ENCODE peak calls at places on chromosome 1, in eight cellular contexts. F, X, S, K, P, M, G and I are unnamed samples.

GRCh38 chr1:153932071-153932592 is 9.4 kb upstream of the GATAD2B start:
- DNase-seq in F (peak; percentile 0), X (no peak), S (no peak), K (no peak), P (no peak), M (no peak), G (no peak), I (no peak)

GRCh38 chr1:168360151-168360550 is 79.5 kb downstream of the TBX19 start:
- DNase-seq in F (no peak), X (no peak), S (no peak), K (no peak), P (no peak), M (no peak), G (no peak), I (peak; percentile 29)

GRCh38 chr1:62029704-62030103 is 164.9 kb upstream of the L1TD1 start:
- DNase-seq in F (no peak), X (no peak), S (no peak), K (no peak), P (no peak), M (no peak), G (peak; percentile 50), I (no peak)

GRCh38 chr1:109625601-109626560 is 6.2 kb downstream of the AMPD2 start:
- DNase-seq in F (no peak), X (peak; percentile 5), S (no peak), K (no peak), P (peak; percentile 27), M (no peak), G (no peak), I (no peak)

GRCh38 chr1:57138432-57139078 is 172.7 kb upstream of the C8B start:
- DNase-seq in F (no peak), X (no peak), S (no peak), K (no peak), P (no peak), M (no peak), G (no peak), I (no peak)

GRCh38 chr1:170592591-170593111 is 60.7 kb downstream of the GORAB start:
- DNase-seq in F (no peak), X (no peak), S (no peak), K (no peak), P (no peak), M (no peak), G (no peak), I (no peak)

GRCh38 chr1:13730751-13731482 is 30.9 kb downstream of the PRDM2 start:
- DNase-seq in F (no peak), X (peak; percentile 28), S (peak; percentile 42), K (no peak), P (no peak), M (peak; percentile 80), G (no peak), I (peak; percentile 53)

GRCh38 chr1:246428542-246429308 is 78.4 kb downstream of the SMYD3 start:
- DNase-seq in F (no peak), X (no peak), S (no peak), K (peak; percentile 85), P (no peak), M (no peak), G (no peak), I (peak; percentile 60)

GRCh38 chr1:59132353-59132752 is 164.5 kb upstream of the FGGY start:
- DNase-seq in F (no peak), X (no peak), S (no peak), K (no peak), P (no peak), M (no peak), G (no peak), I (no peak)

GRCh38 chr1:185789846-185790735 is 55.9 kb downstream of the HMCN1 start:
- DNase-seq in F (no peak), X (no peak), S (no peak), K (peak; percentile 12), P (no peak), M (no peak), G (no peak), I (no peak)

GRCh38 chr1:201042663-201043461 is 19.3 kb upstream of the KIF21B start:
- DNase-seq in F (peak; percentile 47), X (peak; percentile 70), S (peak; percentile 70), K (peak; percentile 92), P (peak; percentile 51), M (peak; percentile 41), G (peak; percentile 29), I (peak; percentile 74)

GRCh38 chr1:159675046-159675445 is 39.3 kb downstream of the CRP start:
- DNase-seq in F (no peak), X (no peak), S (no peak), K (no peak), P (no peak), M (no peak), G (no peak), I (no peak)

GRCh38 chr1:112522621-112523020 is 13.9 kb downstream of the WNT2B start:
- DNase-seq in F (no peak), X (no peak), S (no peak), K (peak; percentile 42), P (peak; percentile 66), M (no peak), G (no peak), I (no peak)

GRCh38 chr1:154459044-154459443 is 43.0 kb upstream of the TDRD10 start:
- DNase-seq in F (no peak), X (no peak), S (no peak), K (no peak), P (no peak), M (no peak), G (no peak), I (no peak)

GRCh38 chr1:181659348-181659957 is 176.1 kb downstream of the CACNA1E start:
- DNase-seq in F (no peak), X (no peak), S (no peak), K (no peak), P (no peak), M (no peak), G (peak; percentile 61), I (no peak)

GRCh38 chr1:58465825-58466617 is 80.5 kb downstream of the OMA1 start:
- DNase-seq in F (no peak), X (no peak), S (no peak), K (no peak), P (no peak), M (no peak), G (no peak), I (no peak)

DNA sequence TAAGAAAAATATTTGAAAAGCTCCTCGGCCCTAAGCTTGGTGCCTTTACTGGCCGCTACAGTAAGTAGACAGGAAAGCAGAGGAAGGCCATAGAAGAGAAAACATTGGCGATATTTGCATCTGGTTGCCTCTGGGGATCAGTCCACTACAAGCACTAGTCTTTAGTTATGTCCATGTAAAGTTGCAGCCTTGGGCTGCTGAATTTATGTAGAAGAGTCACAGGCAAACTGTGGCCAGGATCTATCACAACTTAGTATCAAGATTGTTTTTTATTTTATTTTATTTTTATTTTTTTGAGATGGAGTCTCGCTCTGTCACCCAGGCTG is 228.7 kb upstream of the CAMK1G start:
- DNase-seq in F (no peak), X (no peak), S (no peak), K (no peak), P (no peak), M (no peak), G (no peak), I (no peak)
- H3K4me1 ChIP-seq in F (no peaks in the 10 kb centered on the region), X (peaks cover 5% of the 10 kb centered on the region), S (no peaks in the 10 kb centered on the region), K (peaks cover 36% of the 10 kb centered on the region), P (peaks cover 31% of the 10 kb centered on the region), M (no peaks in the 10 kb centered on the region), G (no peaks in the 10 kb centered on the region), I (no peaks in the 10 kb centered on the region)

DNA sequence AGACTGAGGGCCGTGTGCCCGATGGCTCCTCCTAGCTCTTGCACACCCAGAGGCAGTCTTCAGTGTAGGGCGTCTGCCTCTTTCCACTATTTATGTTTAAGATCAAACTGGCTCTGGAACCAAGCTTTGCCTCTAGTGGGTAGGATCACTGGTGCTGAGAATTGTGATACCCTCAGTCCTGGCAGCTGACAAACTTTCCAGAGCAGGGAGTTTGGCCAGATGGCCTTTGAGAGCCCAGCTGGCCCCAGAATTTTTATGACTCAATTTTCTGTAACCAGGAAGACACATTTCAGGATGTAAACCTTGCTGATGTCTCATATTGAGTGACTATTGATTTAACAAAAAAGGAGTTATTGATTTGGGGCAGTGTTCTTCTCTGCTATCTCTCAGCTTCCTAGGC is 6.7 kb downstream of the COQ8A start:
- DNase-seq in F (no peak), X (no peak), S (no peak), K (peak; percentile 18), P (no peak), M (no peak), G (no peak), I (peak; percentile 18)
- H3K27ac ChIP-seq in F (no peak overlapping the region), X (no peak overlapping the region), S (no peak overlapping the region), K (no peak overlapping the region), P (no peak overlapping the region), M (no peak overlapping the region), G (peak overlapping the region; percentile 94), I (peak overlapping the region; percentile 85)

GRCh38 chr1:156090822-156091188 is 8.5 kb upstream of the MEX3A start:
- DNase-seq in F (peak; percentile 85), X (peak; percentile 85), S (peak; percentile 74), K (peak; percentile 97), P (peak; percentile 81), M (peak; percentile 73), G (peak; percentile 74), I (peak; percentile 88)

GRCh38 chr1:156090138-156090821 is 8.0 kb upstream of the MEX3A start:
- DNase-seq in F (no peak), X (no peak), S (peak; percentile 41), K (no peak), P (no peak), M (no peak), G (no peak), I (no peak)

GRCh38 chr1:156086256-156086662 is 4.0 kb upstream of the MEX3A start:
- DNase-seq in F (no peak), X (no peak), S (no peak), K (peak; percentile 60), P (peak; percentile 61), M (no peak), G (peak; percentile 99), I (no peak)

GRCh38 chr1:156091610-156092009 is 9.3 kb upstream of the MEX3A start:
- DNase-seq in F (no peak), X (no peak), S (no peak), K (no peak), P (no peak), M (no peak), G (no peak), I (no peak)

GRCh38 chr1:156089704-156090103 is 7.4 kb upstream of the MEX3A start:
- DNase-seq in F (no peak), X (no peak), S (no peak), K (no peak), P (no peak), M (no peak), G (no peak), I (no peak)
- H3K9me3 ChIP-seq in F (no peaks in the 10 kb centered on the region), X (no peaks in the 10 kb centered on the region), S (no peaks in the 10 kb centered on the region), K (no peaks in the 10 kb centered on the region), P (no peaks in the 10 kb centered on the region), M (no peaks in the 10 kb centered on the region), G (no peaks in the 10 kb centered on the region), I (no peaks in the 10 kb centered on the region)

DNA sequence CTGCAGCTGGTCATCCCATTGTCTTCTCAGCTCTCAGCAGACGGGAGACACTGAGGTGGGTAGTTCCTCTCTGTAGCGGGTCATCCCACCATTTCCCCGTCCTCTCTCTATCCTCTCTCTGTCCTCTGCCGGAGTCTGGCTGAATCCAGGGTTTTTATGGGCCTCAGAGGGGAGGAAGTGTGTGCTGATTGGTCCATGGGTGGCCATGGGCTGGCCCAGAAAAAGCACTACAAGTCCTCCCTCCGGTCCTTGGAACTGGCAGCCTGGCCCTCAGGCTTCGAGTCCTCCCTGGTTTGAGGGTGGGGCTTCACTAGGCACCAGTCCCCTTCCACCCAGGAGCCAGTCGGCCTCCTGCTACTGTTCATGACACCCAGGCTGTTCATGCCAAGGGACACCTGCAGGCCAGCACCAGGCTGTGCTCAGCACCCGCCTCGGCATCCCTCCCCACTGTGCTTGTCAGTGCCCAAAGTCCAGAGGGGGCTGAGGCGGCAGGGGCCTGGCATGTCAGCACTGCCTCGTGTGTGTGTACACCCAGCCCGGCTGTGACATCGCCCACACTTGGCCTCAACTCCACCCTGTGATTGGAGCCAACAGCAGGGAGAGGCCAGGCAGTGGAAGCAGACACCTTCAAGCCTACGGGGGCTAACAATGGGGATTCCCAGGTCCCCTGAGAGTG is 23.0 kb upstream of the LRRC8C start:
- DNase-seq in F (no peak), X (no peak), S (no peak), K (no peak), P (no peak), M (no peak), G (peak; percentile 45), I (no peak)
- H3K4me1 ChIP-seq in F (no peaks in the 10 kb centered on the region), X (peaks cover 53% of the 10 kb centered on the region), S (no peaks in the 10 kb centered on the region), K (peaks cover 12% of the 10 kb centered on the region), P (peaks cover 20% of the 10 kb centered on the region), M (peaks cover 70% of the 10 kb centered on the region), G (peaks cover 33% of the 10 kb centered on the region), I (no peaks in the 10 kb centered on the region)